ENCODE peak calls at places on chromosomes 11 and 22, in five cellular contexts. S is PC-9; P is NCI-H1417; F is posterior cingulate gyrus; G is CD4-positive, alpha-beta T cell. B is an unnamed sample.

GRCh38 chr22:31039393-31039792 is 41.7 kb upstream of the SMTN start:
- DNase-seq in S (no peak), P (no peak), F (no peak), G (no peak), B (no peak)

GRCh38 chr22:48075604-48076400 is 1313.4 kb downstream of the TBC1D22A start:
- DNase-seq in S (no peak), P (peak), F (peak), G (no peak), B (no peak)

GRCh38 chr11:60818057-60818456 is 23.9 kb upstream of the CCDC86 start:
- DNase-seq in S (no peak), P (no peak), F (no peak), G (no peak), B (no peak)

GRCh38 chr22:23054531-23055257 is 15.6 kb upstream of the GNAZ start:
- DNase-seq in S (no peak), P (no peak), F (no peak), G (no peak), B (no peak)

GRCh38 chr11:10856689-10857603 is 907 bp downstream of the ZBED5 start:
- DNase-seq in S (peak), P (peak), F (peak), G (no peak), B (no peak)

GRCh38 chr11:93370260-93370659 is 39.7 kb downstream of the DEUP1 start:
- DNase-seq in S (no peak), P (no peak), F (no peak), G (no peak), B (no peak)

GRCh38 chr11:9573775-9574555 is 495 bp downstream of the WEE1 start:
- DNase-seq in S (no peak), P (peak), F (no peak), G (no peak), B (peak)

GRCh38 chr22:19848298-19849224 is 6.1 kb downstream of the GNB1L start:
- DNase-seq in S (peak), P (no peak), F (no peak), G (no peak), B (no peak)

GRCh38 chr11:92298238-92298565 is 73.6 kb downstream of the FAT3 start:
- DNase-seq in S (no peak), P (peak), F (no peak), G (no peak), B (no peak)

GRCh38 chr11:77442394-77443053 is 31.4 kb downstream of the PAK1 start:
- DNase-seq in S (no peak), P (no peak), F (no peak), G (no peak), B (no peak)

GRCh38 chr22:39311592-39312400 is 7.6 kb downstream of the RPL3 start:
- DNase-seq in S (no peak), P (no peak), F (no peak), G (no peak), B (no peak)

GRCh38 chr11:69644071-69644961 is 3.4 kb downstream of the CCND1 start:
- DNase-seq in S (peak), P (no peak), F (no peak), G (no peak), B (no peak)

B was measured in activated T-helper 2 cell treated with anti-CD3 and anti-CD28 coated beads, Interferon-gamma antibody, Interleukin-2, Interleukin-4, amounts not matched to agents 10 μg/mL and 5 μg/mL and 100 μg/mL, durations not matched to agents 14 hours and 24 hours and 36 hours.